ENCODE peak calls at places on chromosome 1, in six cellular contexts. D is endothelial cell, R is NCI-H1092, V is HT1080, O is activated T-helper 1 cell treated with Interleukin-2 at 50 U/mL for 16 hours, B is RPMI8226. S is an unnamed sample.

GRCh38 chr1:200479816-200480215 is 70.0 kb upstream of the ZNF281 start:
- DNase-seq in R (no peak), B (no peak), O (no peak), D (no peak), V (no peak), S (no peak)

GRCh38 chr1:179217943-179218507 is 11.5 kb downstream of the ABL2 start:
- DNase-seq in O (no peak), R (no peak), V (no peak), D (no peak), B (peak), S (peak)

GRCh38 chr1:77218477-77219165 is 609 bp downstream of the PIGK start:
- DNase-seq in V (peak), B (no peak), D (no peak), R (no peak), O (no peak), S (peak)

GRCh38 chr1:229636042-229636441 is 10.0 kb downstream of the URB2 start:
- DNase-seq in D (no peak), B (no peak), O (no peak), R (no peak), V (no peak), S (no peak)

GRCh38 chr1:168939131-168939946 is 167.2 kb upstream of the ATP1B1 start:
- DNase-seq in O (no peak), V (no peak), B (no peak), R (no peak), D (no peak), S (no peak)

GRCh38 chr1:58497499-58497898 is 49.0 kb downstream of the OMA1 start:
- DNase-seq in R (no peak), D (no peak), V (no peak), O (no peak), B (no peak), S (no peak)

GRCh38 chr1:6127587-6128163 is 52.4 kb downstream of the CHD5 start:
- DNase-seq in V (no peak), B (peak), O (peak), D (peak), R (peak), S (peak)

GRCh38 chr1:121517586-121518230 is 332.9 kb downstream of the SRGAP2C start:
- DNase-seq in D (no peak), B (no peak), V (no peak), O (no peak), R (no peak), S (no peak)

GRCh38 chr1:203281851-203282661 is 23.3 kb upstream of the BTG2 start:
- DNase-seq in D (no peak), R (no peak), V (no peak), B (no peak), O (no peak), S (no peak)

GRCh38 chr1:220887868-220888664 is 8.8 kb downstream of the HLX start:
- DNase-seq in V (no peak), O (no peak), D (no peak), B (no peak), R (no peak), S (no peak)

GRCh38 chr1:56137090-56137489 is 442.3 kb downstream of the PLPP3 start:
- DNase-seq in O (no peak), R (no peak), D (no peak), V (no peak), B (no peak), S (no peak)

GRCh38 chr1:2988256-2988655 is 33.0 kb upstream of the ACTRT2 start:
- DNase-seq in B (no peak), D (no peak), O (no peak), R (no peak), V (no peak), S (no peak)

GRCh38 chr1:156814571-156815260 is 1.9 kb downstream of the SH2D2A start:
- DNase-seq in O (peak), B (no peak), D (no peak), V (peak), R (no peak), S (peak)

GRCh38 chr1:103109291-103109920 is 1.1 kb upstream of the COL11A1 start:
- DNase-seq in B (no peak), R (no peak), D (no peak), V (no peak), O (no peak), S (peak)

GRCh38 chr1:106564192-106564591 is 492.3 kb upstream of the PRMT6 start:
- DNase-seq in R (no peak), B (peak), V (no peak), D (no peak), O (no peak), S (no peak)